ENCODE peak calls at places on chromosome 7, in six cellular contexts. N is AG09309, U is A549, V is PC-3, E is upper lobe of right lung, Q is heart right ventricle. H is an unnamed sample.

GRCh38 chr7:109284943-109285342 is 715.3 kb downstream of the DNAJB9 start:
- DNase-seq in N (no peak), U (no peak), V (no peak), E (no peak), Q (no peak), H (peak)

GRCh38 chr7:82578430-82578829 is 134.9 kb upstream of the CACNA2D1 start:
- DNase-seq in N (no peak), U (peak), V (no peak), E (no peak), Q (peak), H (no peak)

GRCh38 chr7:15567652-15568051 is 5.8 kb upstream of the AGMO start:
- DNase-seq in N (no peak), U (no peak), V (no peak), E (no peak), Q (no peak), H (no peak)

GRCh38 chr7:80900583-80901576 is 18.0 kb downstream of the SEMA3C start:
- DNase-seq in N (peak), U (no peak), V (peak), E (no peak), Q (no peak), H (peak)

GRCh38 chr7:81367335-81367801 is 402.5 kb downstream of the HGF start:
- DNase-seq in N (peak), U (no peak), V (no peak), E (no peak), Q (no peak), H (no peak)

GRCh38 chr7:17212188-17212587 is 86.3 kb upstream of the AHR start:
- DNase-seq in N (no peak), U (no peak), V (no peak), E (no peak), Q (no peak), H (no peak)

GRCh38 chr7:114368492-114368891 is 46.1 kb upstream of the FOXP2 start:
- DNase-seq in N (no peak), U (no peak), V (no peak), E (no peak), Q (no peak), H (no peak)

GRCh38 chr7:123797673-123798526 is 47.1 kb upstream of the HYAL4 start:
- DNase-seq in N (peak), U (peak), V (peak), E (no peak), Q (no peak), H (peak)

GRCh38 chr7:44257618-44258422 is 57.0 kb downstream of the YKT6 start:
- DNase-seq in N (peak), U (peak), V (peak), E (peak), Q (peak), H (peak)

GRCh38 chr7:65251851-65252620 is 121.6 kb upstream of the ZNF92 start:
- DNase-seq in N (no peak), U (peak), V (peak), E (peak), Q (peak), H (peak)

GRCh38 chr7:78959471-78959870 is 494.0 kb downstream of the MAGI2 start:
- DNase-seq in N (peak), U (peak), V (peak), E (no peak), Q (no peak), H (no peak)

GRCh38 chr7:141975806-141976523 is 2.4 kb upstream of the TAS2R38 start:
- DNase-seq in N (no peak), U (peak), V (peak), E (peak), Q (peak), H (no peak)

GRCh38 chr7:134777908-134778580 is 1.4 kb upstream of the CALD1 start:
- DNase-seq in N (no peak), U (no peak), V (no peak), E (no peak), Q (no peak), H (no peak)

GRCh38 chr7:13179011-13179574 is 491.7 kb downstream of the ARL4A start:
- DNase-seq in N (no peak), U (peak), V (peak), E (no peak), Q (no peak), H (peak)

GRCh38 chr7:158765020-158765419 is 60.4 kb upstream of the NCAPG2 start:
- DNase-seq in N (no peak), U (no peak), V (no peak), E (no peak), Q (no peak), H (no peak)

GRCh38 chr7:81780914-81781693 is 11.3 kb upstream of the HGF start:
- DNase-seq in N (no peak), U (peak), V (no peak), E (no peak), Q (no peak), H (no peak)

GRCh38 chr7:2551418-2551817 is 3.9 kb downstream of the BRAT1 start:
- DNase-seq in N (no peak), U (no peak), V (no peak), E (peak), Q (no peak), H (no peak)

GRCh38 chr7:94510582-94511456 is 1.2 kb downstream of the CASD1 start:
- DNase-seq in N (no peak), U (peak), V (peak), E (peak), Q (peak), H (no peak)

GRCh38 chr7:20784311-20785210 is 2.1 kb downstream of the SP8 start:
- DNase-seq in N (no peak), U (peak), V (peak), E (no peak), Q (no peak), H (peak)

GRCh38 chr7:36005876-36006275 is 147.2 kb upstream of the EEPD1 start:
- DNase-seq in N (no peak), U (no peak), V (no peak), E (no peak), Q (no peak), H (no peak)

GRCh38 chr7:36487756-36488336 is 98.2 kb downstream of the ANLN start:
- DNase-seq in N (peak), U (peak), V (peak), E (no peak), Q (no peak), H (no peak)

GRCh38 chr7:66737667-66738066 is 2.9 kb upstream of the RABGEF1 start:
- DNase-seq in N (no peak), U (no peak), V (no peak), E (no peak), Q (no peak), H (no peak)

GRCh38 chr7:42960762-42961161 is 28.6 kb downstream of the MRPL32 start:
- DNase-seq in N (no peak), U (no peak), V (no peak), E (no peak), Q (no peak), H (no peak)

GRCh38 chr7:132758983-132759382 is 182.7 kb upstream of the PLXNA4 start:
- DNase-seq in N (no peak), U (no peak), V (no peak), E (no peak), Q (no peak), H (no peak)

GRCh38 chr7:10708447-10708846 is 265.2 kb upstream of the PHF14 start:
- DNase-seq in N (no peak), U (peak), V (peak), E (no peak), Q (no peak), H (peak)

GRCh38 chr7:155204744-155205367 is 92.8 kb upstream of the INSIG1 start:
- DNase-seq in N (no peak), U (no peak), V (no peak), E (no peak), Q (no peak), H (no peak)

GRCh38 chr7:105885386-105886111 is 9.2 kb upstream of the ATXN7L1 start:
- DNase-seq in N (no peak), U (no peak), V (no peak), E (no peak), Q (no peak), H (no peak)

GRCh38 chr7:150897502-150898474 is 45.5 kb downstream of the AOC1 start:
- DNase-seq in N (no peak), U (no peak), V (no peak), E (no peak), Q (no peak), H (peak)

GRCh38 chr7:2180081-2180480 is 52.7 kb downstream of the MAD1L1 start:
- DNase-seq in N (no peak), U (no peak), V (no peak), E (no peak), Q (no peak), H (no peak)

GRCh38 chr7:85341121-85341520 is 154.3 kb upstream of the SEMA3D start:
- DNase-seq in N (no peak), U (no peak), V (no peak), E (no peak), Q (no peak), H (no peak)

GRCh38 chr7:139595806-139596205 is 72.3 kb downstream of the CLEC2L start:
- DNase-seq in N (no peak), U (no peak), V (no peak), E (no peak), Q (no peak), H (no peak)

GRCh38 chr7:38186593-38187314 is 8.7 kb downstream of the STARD3NL start:
- DNase-seq in N (no peak), U (peak), V (no peak), E (no peak), Q (no peak), H (peak)

GRCh38 chr7:90715067-90715466 is 118.9 kb downstream of the CDK14 start:
- DNase-seq in N (no peak), U (no peak), V (no peak), E (no peak), Q (no peak), H (no peak)
- H3K4me3 ChIP-seq in N (no peak), U (no peak), V (no peak), E (no peak), Q (no peak), H (no peak)

DNA sequence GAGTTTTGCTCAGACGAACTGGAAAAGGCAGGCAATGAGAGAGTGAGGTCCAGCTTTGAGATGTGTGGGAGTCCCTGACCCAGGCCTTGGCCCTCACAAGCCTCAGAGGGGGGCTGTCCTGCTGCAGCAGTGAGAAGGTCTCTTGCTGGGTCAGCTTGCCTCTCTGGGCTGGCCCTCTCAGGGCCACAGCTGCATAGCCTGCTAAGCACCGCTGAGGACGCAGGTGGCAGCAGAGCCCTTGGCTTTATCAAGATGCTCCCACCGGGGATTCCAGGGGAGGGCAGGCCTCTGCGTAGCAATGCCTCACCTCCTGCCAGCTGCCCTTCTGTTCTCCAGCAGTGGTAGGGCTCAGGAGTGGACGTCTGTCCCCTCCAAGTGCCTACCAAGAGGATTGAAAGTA is 128.7 kb downstream of the COBL start:
- DNase-seq in N (no peak), U (peak), V (no peak), E (no peak), Q (peak), H (no peak)
- TF ChIP-seq CTCF in N (no peak), U (no peak), V (no peak), E (no peak), Q (no peak), H (peak)

DNA sequence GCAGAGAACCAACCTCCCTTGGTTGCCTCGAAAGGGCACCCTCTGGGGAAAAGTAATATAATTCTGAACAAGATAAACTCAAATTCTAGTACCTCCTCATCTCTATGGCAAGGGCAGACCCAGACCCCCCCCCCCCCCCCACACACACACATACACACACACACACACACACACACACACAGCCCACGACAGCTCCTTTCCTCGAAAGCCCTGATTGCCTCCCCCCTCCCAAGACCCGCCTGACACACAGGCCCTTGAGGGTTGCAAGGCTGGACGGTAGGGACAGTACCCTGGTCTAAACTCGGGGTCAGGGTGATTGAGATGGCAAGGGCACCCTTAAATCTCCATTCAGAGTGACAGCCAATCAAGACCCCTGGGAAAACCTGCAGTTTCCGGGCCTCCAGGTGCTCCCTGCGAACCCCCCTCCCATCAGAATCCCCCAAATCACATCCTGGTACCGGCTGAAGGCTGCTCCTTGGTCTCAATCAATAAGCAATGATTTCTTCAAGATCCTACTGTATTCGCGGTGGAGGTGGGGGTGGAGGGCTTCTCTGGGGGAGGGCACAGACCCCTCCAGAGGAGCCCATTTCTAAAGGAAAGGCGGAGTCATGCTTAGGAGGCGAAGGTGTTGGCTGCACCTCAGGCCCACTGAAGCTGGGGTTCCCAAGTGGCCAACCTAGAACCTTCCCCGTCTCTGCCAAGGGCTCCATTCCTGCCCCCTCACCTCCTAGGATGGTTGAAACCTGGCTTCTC is 100.7 kb downstream of the HIP1 start:
- DNase-seq in N (no peak), U (no peak), V (no peak), E (no peak), Q (no peak), H (no peak)
- H3K4me3 ChIP-seq in N (peak), U (peak), V (peak), E (peak), Q (peak), H (peak)

GRCh38 chr7:118352854-118353453 is 128.4 kb downstream of the ANKRD7 start:
- DNase-seq in N (no peak), U (peak), V (peak), E (no peak), Q (no peak), H (peak)
- TF ChIP-seq CTCF in N (no peak), U (peak), V (peak), E (no peak), Q (no peak), H (peak)

GRCh38 chr7:28707291-28707690 is 250.8 kb downstream of the TRIL start:
- DNase-seq in N (no peak), U (no peak), V (no peak), E (no peak), Q (no peak), H (no peak)

GRCh38 chr7:28708033-28708451 is 250.1 kb downstream of the TRIL start:
- DNase-seq in N (peak), U (no peak), V (no peak), E (no peak), Q (no peak), H (no peak)

GRCh38 chr7:28703054-28703765 is 254.9 kb downstream of the TRIL start:
- DNase-seq in N (no peak), U (no peak), V (no peak), E (no peak), Q (no peak), H (no peak)

GRCh38 chr7:28706607-28707006 is 251.5 kb downstream of the TRIL start:
- DNase-seq in N (no peak), U (no peak), V (no peak), E (no peak), Q (no peak), H (no peak)

DNA sequence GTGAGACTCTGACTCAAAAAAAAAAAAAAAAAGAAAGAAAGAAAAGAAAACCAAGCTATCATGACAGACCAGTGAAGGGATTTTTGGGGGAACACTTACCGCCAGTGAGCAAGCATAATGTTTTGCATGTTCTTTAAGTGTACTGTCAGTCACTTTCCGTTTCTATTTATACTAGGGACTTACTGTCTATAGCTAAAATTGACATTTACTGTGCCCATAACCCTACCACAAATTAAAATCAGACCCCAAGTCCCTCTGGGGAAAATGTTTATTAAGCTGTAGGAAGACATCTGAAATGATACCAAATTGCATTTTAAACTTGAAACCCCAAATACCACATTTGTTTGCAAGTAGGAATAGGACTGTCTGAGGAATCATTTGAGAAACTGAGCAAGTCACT is 252.8 kb downstream of the TRIL start:
- DNase-seq in N (no peak), U (no peak), V (no peak), E (no peak), Q (no peak), H (no peak)
- H3K4me3 ChIP-seq in N (no peak), U (no peak), V (no peak), E (no peak), Q (no peak), H (no peak)